ENCODE peak calls at places on chromosome 4, in eight cellular contexts. M is SK-N-SH; R is mucosa of gallbladder; O is activated CD4-positive, alpha-beta T cell treated with anti-CD3 and anti-CD28 coated beads, Interleukin-2, amount 10 ng/mL, durations not matched to agents 24 days and 14 days; S is spleen; A is NCI-H1694 treated with DMSO at 0.1 percent for 48 hours; V is KBM-7; H is left ventricle myocardium superior. T is an unnamed sample.

GRCh38 chr4:56757270-56757746 is 64.2 kb downstream of the SPINK2 start:
- DNase-seq in V (no peak), R (peak), H (no peak), M (no peak), O (no peak), S (peak), A (no peak), T (no peak)

GRCh38 chr4:83536649-83537352 is 893 bp downstream of the GPAT3 start:
- DNase-seq in A (no peak), V (peak), S (no peak), R (no peak), O (no peak), H (peak), M (no peak), T (no peak)

GRCh38 chr4:105474110-105474518 is 252 bp upstream of the PPA2 start:
- DNase-seq in O (no peak), S (no peak), V (no peak), H (peak), A (no peak), R (peak), M (no peak), T (no peak)

GRCh38 chr4:98394134-98394533 is 132.9 kb downstream of the RAP1GDS1 start:
- DNase-seq in M (no peak), S (no peak), A (no peak), H (no peak), R (no peak), O (no peak), V (no peak), T (no peak)

GRCh38 chr4:123599920-123600394 is 203.4 kb downstream of the SPRY1 start:
- DNase-seq in A (no peak), S (peak), H (peak), V (peak), O (peak), M (peak), R (peak), T (peak)

GRCh38 chr4:57308301-57308700 is 198.1 kb upstream of the IGFBP7 start:
- DNase-seq in H (no peak), M (no peak), A (no peak), O (no peak), S (no peak), V (no peak), R (no peak), T (no peak)

GRCh38 chr4:74543983-74544382 is 99.0 kb downstream of the AREG start:
- DNase-seq in A (no peak), M (no peak), V (no peak), O (no peak), R (no peak), S (no peak), H (no peak), T (no peak)

GRCh38 chr4:88448905-88449689 is 7.8 kb upstream of the HERC5 start:
- DNase-seq in H (no peak), V (no peak), R (no peak), S (no peak), O (no peak), A (no peak), M (no peak), T (no peak)

GRCh38 chr4:73872331-73873108 is 3.3 kb downstream of the CXCL1 start:
- DNase-seq in V (no peak), M (no peak), A (no peak), S (no peak), O (no peak), R (no peak), H (no peak), T (no peak)

GRCh38 chr4:3346146-3346545 is 53.3 kb downstream of the RGS12 start:
- DNase-seq in M (peak), S (no peak), R (peak), O (peak), H (no peak), V (peak), A (peak), T (peak)

GRCh38 chr4:23135792-23136645 is 443.3 kb downstream of the GBA3 start:
- DNase-seq in H (no peak), R (no peak), O (peak), A (peak), S (no peak), V (peak), M (peak), T (peak)

GRCh38 chr4:574346-575161 is 1.5 kb downstream of the TMEM271 start:
- DNase-seq in S (peak), O (no peak), M (no peak), A (no peak), V (no peak), H (no peak), R (no peak), T (no peak)

GRCh38 chr4:159013692-159014091 is 89.2 kb upstream of the RAPGEF2 start:
- DNase-seq in H (no peak), A (no peak), O (no peak), V (no peak), M (no peak), S (no peak), R (no peak), T (no peak)

GRCh38 chr4:113446019-113446418 is 315.5 kb downstream of the CAMK2D start:
- DNase-seq in S (no peak), H (no peak), M (no peak), V (no peak), O (no peak), R (no peak), A (no peak), T (no peak)

GRCh38 chr4:181559637-181560036 is 683.6 kb upstream of the TENM3 start:
- DNase-seq in R (no peak), O (no peak), A (no peak), V (no peak), H (no peak), S (no peak), M (no peak), T (no peak)

GRCh38 chr4:74038161-74039064 is at the start of gene CXCL3:
- DNase-seq in H (peak), A (peak), V (peak), M (peak), O (peak), R (peak), S (peak), T (peak)

GRCh38 chr4:139458999-139459398 is 5.1 kb downstream of the RAB33B start:
- DNase-seq in H (no peak), R (no peak), A (no peak), M (no peak), O (no peak), V (no peak), S (no peak), T (no peak)

GRCh38 chr4:71133491-71133890 is 140.0 kb downstream of the DCK start:
- DNase-seq in H (no peak), M (no peak), A (no peak), S (no peak), O (no peak), R (no peak), V (no peak), T (no peak)

GRCh38 chr4:3582091-3582475 is 49.9 kb upstream of the LRPAP1 start:
- DNase-seq in S (peak), A (no peak), H (peak), M (no peak), O (no peak), R (no peak), V (no peak), T (no peak)

GRCh38 chr4:25440478-25441030 is 63.5 kb downstream of the ANAPC4 start:
- DNase-seq in S (no peak), M (no peak), V (no peak), O (no peak), H (peak), A (no peak), R (peak), T (no peak)

GRCh38 chr4:6341696-6342095 is 72.0 kb downstream of the WFS1 start:
- DNase-seq in H (no peak), V (no peak), R (no peak), A (no peak), M (no peak), O (no peak), S (no peak), T (no peak)

GRCh38 chr4:10026485-10026884 is 5.2 kb upstream of the SLC2A9 start:
- DNase-seq in H (no peak), R (no peak), A (no peak), S (no peak), V (no peak), O (no peak), M (no peak), T (no peak)

GRCh38 chr4:26893491-26893890 is 32.9 kb downstream of the STIM2 start:
- DNase-seq in V (no peak), A (no peak), O (no peak), H (no peak), R (no peak), M (no peak), S (no peak), T (no peak)

GRCh38 chr4:7911044-7911578 is 28.6 kb downstream of the AFAP1 start:
- DNase-seq in R (no peak), S (no peak), V (no peak), A (no peak), H (peak), M (peak), O (no peak), T (peak)

GRCh38 chr4:17605236-17605635 is 9.2 kb upstream of the MED28 start:
- DNase-seq in M (no peak), S (no peak), V (no peak), A (peak), O (no peak), R (no peak), H (no peak), T (no peak)

GRCh38 chr4:13455411-13455810 is 28.7 kb downstream of the RAB28 start:
- DNase-seq in R (no peak), V (no peak), M (no peak), H (no peak), A (no peak), S (no peak), O (no peak), T (no peak)

GRCh38 chr4:168840988-168841681 is 168.9 kb downstream of the CBR4 start:
- DNase-seq in S (no peak), M (no peak), R (no peak), H (peak), V (no peak), A (no peak), O (no peak), T (no peak)

GRCh38 chr4:120816385-120816784 is 106.1 kb downstream of the PRDM5 start:
- DNase-seq in M (no peak), A (no peak), R (no peak), V (no peak), O (no peak), H (no peak), S (no peak), T (no peak)

GRCh38 chr4:140901736-140902336 is 145.7 kb upstream of the TBC1D9 start:
- DNase-seq in S (no peak), M (peak), O (no peak), V (no peak), A (peak), R (no peak), H (no peak), T (peak)

GRCh38 chr4:182478475-182478874 is 235.3 kb downstream of the TENM3 start:
- DNase-seq in H (no peak), R (no peak), S (no peak), V (peak), M (peak), O (no peak), A (peak), T (no peak)

GRCh38 chr4:145380123-145380522 is 101.5 kb upstream of the SMAD1 start:
- DNase-seq in O (no peak), S (no peak), R (no peak), A (no peak), M (no peak), H (no peak), V (no peak), T (no peak)

GRCh38 chr4:16043820-16044554 is 39.8 kb downstream of the PROM1 start:
- DNase-seq in M (no peak), V (no peak), O (no peak), R (no peak), S (no peak), A (no peak), H (no peak), T (no peak)

GRCh38 chr4:103092245-103092644 is 7.4 kb downstream of the BDH2 start:
- DNase-seq in M (no peak), R (no peak), O (no peak), V (no peak), H (no peak), A (no peak), S (no peak), T (no peak)

GRCh38 chr4:158176108-158176507 is 3.3 kb upstream of the GASK1B start:
- DNase-seq in A (no peak), R (peak), O (no peak), M (no peak), H (no peak), S (no peak), V (no peak), T (no peak)

GRCh38 chr4:179880756-179881155 is 2362.4 kb upstream of the TENM3 start:
- DNase-seq in M (no peak), S (no peak), H (no peak), A (no peak), V (no peak), R (no peak), O (no peak), T (no peak)

GRCh38 chr4:651884-652642 is 22.0 kb downstream of the ATP5ME start:
- DNase-seq in M (no peak), S (peak), V (no peak), H (peak), O (no peak), A (no peak), R (no peak), T (no peak)